ENCODE peak calls at places on chromosomes 2 and 18, in eight cellular contexts. C is bronchial epithelial cell, I is stromal cell of bone marrow, N is colonic mucosa, T is KG1, W is NCI-H510A treated with DMSO at 0.1 percent for 48 hours, Z is AG08396, L is C1 segment of cervical spinal cord. D is an unnamed sample.

GRCh38 chr2:229910832-229911412 is 10.9 kb downstream of the TRIP12 start:
- DNase-seq in L (no peak), I (no peak), W (peak; percentile 52), T (no peak), Z (no peak), N (no peak), C (no peak), D (peak; percentile 43)

GRCh38 chr2:159185401-159186130 is 100.9 kb downstream of the WDSUB1 start:
- DNase-seq in C (peak; percentile 22), T (no peak), N (no peak), L (no peak), W (no peak), Z (peak; percentile 51), I (no peak), D (peak; percentile 35)

GRCh38 chr2:143026411-143027054 is 102.7 kb upstream of the ARHGAP15 start:
- DNase-seq in N (no peak), I (no peak), L (no peak), C (no peak), Z (no peak), T (no peak), W (no peak), D (no peak)

GRCh38 chr2:54306561-54306960 is 50.5 kb upstream of the TSPYL6 start:
- DNase-seq in Z (peak; percentile 19), C (peak; percentile 86), I (no peak), W (no peak), L (no peak), T (no peak), N (no peak), D (no peak)

GRCh38 chr2:27137322-27137935 is 1.8 kb downstream of the PRR30 start:
- DNase-seq in I (no peak), Z (no peak), T (no peak), C (no peak), N (no peak), W (no peak), L (no peak), D (no peak)

GRCh38 chr2:59727191-59727590 is 826.3 kb downstream of the BCL11A start:
- DNase-seq in N (no peak), T (no peak), I (no peak), Z (no peak), C (no peak), W (no peak), L (no peak), D (no peak)

GRCh38 chr18:27887287-27887686 is 289.6 kb downstream of the CDH2 start:
- DNase-seq in W (no peak), N (no peak), I (no peak), Z (no peak), T (no peak), C (peak; percentile 61), L (no peak), D (peak; percentile 34)

GRCh38 chr2:241514986-241515737 is 6.8 kb upstream of the STK25 start:
- DNase-seq in L (no peak), N (no peak), T (no peak), Z (peak; percentile 47), W (no peak), C (no peak), I (no peak), D (no peak)

GRCh38 chr2:8849322-8849721 is 11.9 kb upstream of the KIDINS220 start:
- DNase-seq in I (peak; percentile 64), N (no peak), W (no peak), T (no peak), C (peak; percentile 79), Z (peak; percentile 73), L (no peak), D (peak; percentile 57)

GRCh38 chr18:50009772-50010171 is 185.2 kb downstream of the MYO5B start:
- DNase-seq in Z (peak; percentile 46), L (no peak), N (peak; percentile 72), T (no peak), C (peak; percentile 48), I (no peak), W (peak; percentile 35), D (peak; percentile 22)

GRCh38 chr2:6080837-6081541 is 388.8 kb downstream of the SOX11 start:
- DNase-seq in L (peak; percentile 72), W (no peak), I (no peak), T (no peak), Z (no peak), N (no peak), C (no peak), D (peak; percentile 15)

GRCh38 chr2:227402959-227403358 is 15.2 kb upstream of the SCYGR1 start:
- DNase-seq in L (no peak), C (peak; percentile 83), I (no peak), Z (no peak), N (no peak), W (no peak), T (no peak), D (no peak)

GRCh38 chr2:196291873-196292800 is 120.8 kb upstream of the STK17B start:
- DNase-seq in T (no peak), L (no peak), N (no peak), I (no peak), W (no peak), Z (no peak), C (peak; percentile 89), D (peak; percentile 95)

GRCh38 chr2:134260726-134261125 is 6.9 kb downstream of the MGAT5 start:
- DNase-seq in W (no peak), I (peak; percentile 97), T (no peak), N (no peak), Z (peak; percentile 82), C (no peak), L (no peak), D (peak; percentile 91)

GRCh38 chr2:231187736-231188505 is 10.5 kb upstream of the ARMC9 start:
- DNase-seq in Z (peak; percentile 45), I (peak; percentile 94), L (no peak), N (no peak), T (no peak), W (no peak), C (no peak), D (peak; percentile 94)